ENCODE peak calls at places on chromosomes 11 and 22, in eight cellular contexts. One of them, this sample, is unnamed.

GRCh38 chr11:111836766-111837165 is 34.6 kb downstream of the ALG9 start:
- ATAC-seq in effector memory CD8-positive, alpha-beta T cell: no peak
- ATAC-seq in sciatic nerve: peak; percentile 20
- ATAC-seq in naive thymus-derived CD4-positive, alpha-beta T cell: no peak
- ATAC-seq in heart left ventricle: no peak
- ATAC-seq in stimulated activated naive CD8-positive, alpha-beta T cell treated with anti-CD3 and anti-CD28 coated beads, Interleukin-15, amount 100 ng/mL, for 72 hours: peak; percentile 49
- ATAC-seq in memory B cell: no peak
- ATAC-seq in natural killer cell: no peak
- ATAC-seq in this sample: no peak

GRCh38 chr22:47878460-47878859 is 1116.0 kb downstream of the TBC1D22A start:
- ATAC-seq in heart left ventricle: no peak
- ATAC-seq in effector memory CD8-positive, alpha-beta T cell: no peak
- ATAC-seq in stimulated activated naive CD8-positive, alpha-beta T cell treated with anti-CD3 and anti-CD28 coated beads, Interleukin-15, amount 100 ng/mL, for 72 hours: no peak
- ATAC-seq in memory B cell: no peak
- ATAC-seq in natural killer cell: no peak
- ATAC-seq in naive thymus-derived CD4-positive, alpha-beta T cell: no peak
- ATAC-seq in sciatic nerve: no peak
- ATAC-seq in this sample: no peak

GRCh38 chr11:68598816-68599653 is 85.3 kb upstream of the GAL start:
- ATAC-seq in naive thymus-derived CD4-positive, alpha-beta T cell: no peak
- ATAC-seq in natural killer cell: no peak
- ATAC-seq in stimulated activated naive CD8-positive, alpha-beta T cell treated with anti-CD3 and anti-CD28 coated beads, Interleukin-15, amount 100 ng/mL, for 72 hours: no peak
- ATAC-seq in heart left ventricle: no peak
- ATAC-seq in memory B cell: no peak
- ATAC-seq in sciatic nerve: no peak
- ATAC-seq in effector memory CD8-positive, alpha-beta T cell: no peak
- ATAC-seq in this sample: no peak

GRCh38 chr11:15969281-15969680 is 387.1 kb downstream of the SOX6 start:
- ATAC-seq in stimulated activated naive CD8-positive, alpha-beta T cell treated with anti-CD3 and anti-CD28 coated beads, Interleukin-15, amount 100 ng/mL, for 72 hours: no peak
- ATAC-seq in naive thymus-derived CD4-positive, alpha-beta T cell: peak; percentile 29
- ATAC-seq in sciatic nerve: peak; percentile 90
- ATAC-seq in natural killer cell: no peak
- ATAC-seq in memory B cell: no peak
- ATAC-seq in effector memory CD8-positive, alpha-beta T cell: no peak
- ATAC-seq in heart left ventricle: peak; percentile 91
- ATAC-seq in this sample: peak; percentile 74

GRCh38 chr22:36325163-36326031 is 62.4 kb downstream of the MYH9 start:
- ATAC-seq in naive thymus-derived CD4-positive, alpha-beta T cell: no peak
- ATAC-seq in stimulated activated naive CD8-positive, alpha-beta T cell treated with anti-CD3 and anti-CD28 coated beads, Interleukin-15, amount 100 ng/mL, for 72 hours: no peak
- ATAC-seq in effector memory CD8-positive, alpha-beta T cell: no peak
- ATAC-seq in heart left ventricle: peak; percentile 4
- ATAC-seq in memory B cell: no peak
- ATAC-seq in sciatic nerve: peak; percentile 67
- ATAC-seq in natural killer cell: no peak
- ATAC-seq in this sample: peak; percentile 54

GRCh38 chr22:49215840-49216239 is 611.8 kb downstream of the BRD1 start:
- ATAC-seq in naive thymus-derived CD4-positive, alpha-beta T cell: no peak
- ATAC-seq in sciatic nerve: no peak
- ATAC-seq in effector memory CD8-positive, alpha-beta T cell: no peak
- ATAC-seq in memory B cell: no peak
- ATAC-seq in heart left ventricle: no peak
- ATAC-seq in natural killer cell: no peak
- ATAC-seq in stimulated activated naive CD8-positive, alpha-beta T cell treated with anti-CD3 and anti-CD28 coated beads, Interleukin-15, amount 100 ng/mL, for 72 hours: no peak
- ATAC-seq in this sample: no peak

GRCh38 chr11:19200410-19201201 is 1.2 kb downstream of the CSRP3 start:
- ATAC-seq in naive thymus-derived CD4-positive, alpha-beta T cell: no peak
- ATAC-seq in natural killer cell: no peak
- ATAC-seq in memory B cell: no peak
- ATAC-seq in stimulated activated naive CD8-positive, alpha-beta T cell treated with anti-CD3 and anti-CD28 coated beads, Interleukin-15, amount 100 ng/mL, for 72 hours: no peak
- ATAC-seq in effector memory CD8-positive, alpha-beta T cell: no peak
- ATAC-seq in sciatic nerve: peak; percentile 50
- ATAC-seq in heart left ventricle: no peak
- ATAC-seq in this sample: no peak

GRCh38 chr11:1305063-1305495 is 4.4 kb downstream of the TOLLIP start:
- ATAC-seq in sciatic nerve: no peak
- ATAC-seq in memory B cell: no peak
- ATAC-seq in natural killer cell: no peak
- ATAC-seq in heart left ventricle: no peak
- ATAC-seq in effector memory CD8-positive, alpha-beta T cell: no peak
- ATAC-seq in naive thymus-derived CD4-positive, alpha-beta T cell: no peak
- ATAC-seq in stimulated activated naive CD8-positive, alpha-beta T cell treated with anti-CD3 and anti-CD28 coated beads, Interleukin-15, amount 100 ng/mL, for 72 hours: no peak
- ATAC-seq in this sample: no peak

GRCh38 chr11:87290304-87290922 is 252.7 kb downstream of the TMEM135 start:
- ATAC-seq in heart left ventricle: no peak
- ATAC-seq in effector memory CD8-positive, alpha-beta T cell: no peak
- ATAC-seq in stimulated activated naive CD8-positive, alpha-beta T cell treated with anti-CD3 and anti-CD28 coated beads, Interleukin-15, amount 100 ng/mL, for 72 hours: no peak
- ATAC-seq in sciatic nerve: peak; percentile 32
- ATAC-seq in memory B cell: no peak
- ATAC-seq in natural killer cell: no peak
- ATAC-seq in naive thymus-derived CD4-positive, alpha-beta T cell: no peak
- ATAC-seq in this sample: no peak

GRCh38 chr11:65399249-65399648 is 12.8 kb downstream of the FRMD8 start:
- ATAC-seq in naive thymus-derived CD4-positive, alpha-beta T cell: no peak
- ATAC-seq in effector memory CD8-positive, alpha-beta T cell: no peak
- ATAC-seq in stimulated activated naive CD8-positive, alpha-beta T cell treated with anti-CD3 and anti-CD28 coated beads, Interleukin-15, amount 100 ng/mL, for 72 hours: no peak
- ATAC-seq in memory B cell: no peak
- ATAC-seq in sciatic nerve: no peak
- ATAC-seq in natural killer cell: no peak
- ATAC-seq in heart left ventricle: no peak
- ATAC-seq in this sample: no peak

GRCh38 chr11:36447947-36448346 is 62.1 kb downstream of the TRAF6 start:
- ATAC-seq in natural killer cell: no peak
- ATAC-seq in heart left ventricle: no peak
- ATAC-seq in effector memory CD8-positive, alpha-beta T cell: no peak
- ATAC-seq in sciatic nerve: no peak
- ATAC-seq in naive thymus-derived CD4-positive, alpha-beta T cell: no peak
- ATAC-seq in memory B cell: no peak
- ATAC-seq in stimulated activated naive CD8-positive, alpha-beta T cell treated with anti-CD3 and anti-CD28 coated beads, Interleukin-15, amount 100 ng/mL, for 72 hours: no peak
- ATAC-seq in this sample: no peak

GRCh38 chr11:93840981-93841380 is 9.4 kb downstream of the VSTM5 start:
- ATAC-seq in effector memory CD8-positive, alpha-beta T cell: no peak
- ATAC-seq in memory B cell: no peak
- ATAC-seq in heart left ventricle: no peak
- ATAC-seq in natural killer cell: no peak
- ATAC-seq in sciatic nerve: no peak
- ATAC-seq in naive thymus-derived CD4-positive, alpha-beta T cell: no peak
- ATAC-seq in stimulated activated naive CD8-positive, alpha-beta T cell treated with anti-CD3 and anti-CD28 coated beads, Interleukin-15, amount 100 ng/mL, for 72 hours: no peak
- ATAC-seq in this sample: no peak

GRCh38 chr11:46390331-46391171 is 1.0 kb downstream of the CHRM4 start:
- ATAC-seq in natural killer cell: no peak
- ATAC-seq in stimulated activated naive CD8-positive, alpha-beta T cell treated with anti-CD3 and anti-CD28 coated beads, Interleukin-15, amount 100 ng/mL, for 72 hours: no peak
- ATAC-seq in heart left ventricle: no peak
- ATAC-seq in memory B cell: no peak
- ATAC-seq in effector memory CD8-positive, alpha-beta T cell: no peak
- ATAC-seq in sciatic nerve: no peak
- ATAC-seq in naive thymus-derived CD4-positive, alpha-beta T cell: no peak
- ATAC-seq in this sample: no peak

GRCh38 chr11:116993599-116993998 is 104.6 kb downstream of the SIK3 start:
- ATAC-seq in sciatic nerve: peak; percentile 57
- ATAC-seq in effector memory CD8-positive, alpha-beta T cell: peak; percentile 79
- ATAC-seq in memory B cell: peak; percentile 90
- ATAC-seq in stimulated activated naive CD8-positive, alpha-beta T cell treated with anti-CD3 and anti-CD28 coated beads, Interleukin-15, amount 100 ng/mL, for 72 hours: peak; percentile 79
- ATAC-seq in naive thymus-derived CD4-positive, alpha-beta T cell: peak; percentile 84
- ATAC-seq in heart left ventricle: peak; percentile 25
- ATAC-seq in natural killer cell: peak; percentile 52
- ATAC-seq in this sample: no peak

GRCh38 chr22:43166132-43166930 is 15.0 kb downstream of the TSPO start:
- ATAC-seq in naive thymus-derived CD4-positive, alpha-beta T cell: no peak
- ATAC-seq in memory B cell: no peak
- ATAC-seq in heart left ventricle: no peak
- ATAC-seq in natural killer cell: no peak
- ATAC-seq in sciatic nerve: no peak
- ATAC-seq in stimulated activated naive CD8-positive, alpha-beta T cell treated with anti-CD3 and anti-CD28 coated beads, Interleukin-15, amount 100 ng/mL, for 72 hours: no peak
- ATAC-seq in effector memory CD8-positive, alpha-beta T cell: no peak
- ATAC-seq in this sample: no peak

GRCh38 chr11:29432719-29433325 is 584.0 kb downstream of the KCNA4 start:
- ATAC-seq in stimulated activated naive CD8-positive, alpha-beta T cell treated with anti-CD3 and anti-CD28 coated beads, Interleukin-15, amount 100 ng/mL, for 72 hours: no peak
- ATAC-seq in effector memory CD8-positive, alpha-beta T cell: no peak
- ATAC-seq in heart left ventricle: no peak
- ATAC-seq in memory B cell: no peak
- ATAC-seq in natural killer cell: no peak
- ATAC-seq in naive thymus-derived CD4-positive, alpha-beta T cell: no peak
- ATAC-seq in sciatic nerve: no peak
- ATAC-seq in this sample: no peak

GRCh38 chr22:43853328-43853931 is 8.9 kb downstream of the SULT4A1 start:
- ATAC-seq in memory B cell: no peak
- ATAC-seq in natural killer cell: no peak
- ATAC-seq in heart left ventricle: no peak
- ATAC-seq in sciatic nerve: no peak
- ATAC-seq in effector memory CD8-positive, alpha-beta T cell: no peak
- ATAC-seq in naive thymus-derived CD4-positive, alpha-beta T cell: no peak
- ATAC-seq in stimulated activated naive CD8-positive, alpha-beta T cell treated with anti-CD3 and anti-CD28 coated beads, Interleukin-15, amount 100 ng/mL, for 72 hours: no peak
- ATAC-seq in this sample: no peak

GRCh38 chr11:76307978-76308747 is 72.8 kb downstream of the THAP12 start:
- ATAC-seq in effector memory CD8-positive, alpha-beta T cell: no peak
- ATAC-seq in heart left ventricle: no peak
- ATAC-seq in stimulated activated naive CD8-positive, alpha-beta T cell treated with anti-CD3 and anti-CD28 coated beads, Interleukin-15, amount 100 ng/mL, for 72 hours: no peak
- ATAC-seq in natural killer cell: no peak
- ATAC-seq in sciatic nerve: no peak
- ATAC-seq in naive thymus-derived CD4-positive, alpha-beta T cell: no peak
- ATAC-seq in memory B cell: no peak
- ATAC-seq in this sample: no peak

GRCh38 chr11:104968856-104969776 is 742 bp upstream of the CASP4 start:
- ATAC-seq in memory B cell: no peak
- ATAC-seq in sciatic nerve: peak; percentile 79
- ATAC-seq in naive thymus-derived CD4-positive, alpha-beta T cell: no peak
- ATAC-seq in heart left ventricle: peak; percentile 79
- ATAC-seq in stimulated activated naive CD8-positive, alpha-beta T cell treated with anti-CD3 and anti-CD28 coated beads, Interleukin-15, amount 100 ng/mL, for 72 hours: no peak
- ATAC-seq in natural killer cell: no peak
- ATAC-seq in effector memory CD8-positive, alpha-beta T cell: no peak
- ATAC-seq in this sample: peak; percentile 59

GRCh38 chr22:46848227-46848626 is 85.8 kb downstream of the TBC1D22A start:
- ATAC-seq in effector memory CD8-positive, alpha-beta T cell: no peak
- ATAC-seq in naive thymus-derived CD4-positive, alpha-beta T cell: no peak
- ATAC-seq in heart left ventricle: no peak
- ATAC-seq in memory B cell: no peak
- ATAC-seq in sciatic nerve: no peak
- ATAC-seq in natural killer cell: no peak
- ATAC-seq in stimulated activated naive CD8-positive, alpha-beta T cell treated with anti-CD3 and anti-CD28 coated beads, Interleukin-15, amount 100 ng/mL, for 72 hours: no peak
- ATAC-seq in this sample: no peak

GRCh38 chr22:39129081-39129480 is 23.4 kb downstream of the CBX7 start:
- ATAC-seq in heart left ventricle: no peak
- ATAC-seq in effector memory CD8-positive, alpha-beta T cell: no peak
- ATAC-seq in stimulated activated naive CD8-positive, alpha-beta T cell treated with anti-CD3 and anti-CD28 coated beads, Interleukin-15, amount 100 ng/mL, for 72 hours: no peak
- ATAC-seq in naive thymus-derived CD4-positive, alpha-beta T cell: no peak
- ATAC-seq in memory B cell: no peak
- ATAC-seq in natural killer cell: no peak
- ATAC-seq in sciatic nerve: no peak
- ATAC-seq in this sample: no peak

GRCh38 chr11:88507771-88508557 is 170.4 kb upstream of the CTSC start:
- ATAC-seq in naive thymus-derived CD4-positive, alpha-beta T cell: no peak
- ATAC-seq in natural killer cell: peak; percentile 12
- ATAC-seq in stimulated activated naive CD8-positive, alpha-beta T cell treated with anti-CD3 and anti-CD28 coated beads, Interleukin-15, amount 100 ng/mL, for 72 hours: no peak
- ATAC-seq in effector memory CD8-positive, alpha-beta T cell: no peak
- ATAC-seq in sciatic nerve: no peak
- ATAC-seq in memory B cell: no peak
- ATAC-seq in heart left ventricle: no peak
- ATAC-seq in this sample: no peak

GRCh38 chr11:129247129-129247528 is 55.0 kb upstream of the ARHGAP32 start:
- ATAC-seq in heart left ventricle: no peak
- ATAC-seq in natural killer cell: no peak
- ATAC-seq in memory B cell: no peak
- ATAC-seq in sciatic nerve: no peak
- ATAC-seq in naive thymus-derived CD4-positive, alpha-beta T cell: no peak
- ATAC-seq in stimulated activated naive CD8-positive, alpha-beta T cell treated with anti-CD3 and anti-CD28 coated beads, Interleukin-15, amount 100 ng/mL, for 72 hours: no peak
- ATAC-seq in effector memory CD8-positive, alpha-beta T cell: no peak
- ATAC-seq in this sample: no peak

GRCh38 chr11:73565804-73566203 is 32.1 kb downstream of the FAM168A start:
- ATAC-seq in sciatic nerve: no peak
- ATAC-seq in natural killer cell: no peak
- ATAC-seq in memory B cell: no peak
- ATAC-seq in effector memory CD8-positive, alpha-beta T cell: no peak
- ATAC-seq in stimulated activated naive CD8-positive, alpha-beta T cell treated with anti-CD3 and anti-CD28 coated beads, Interleukin-15, amount 100 ng/mL, for 72 hours: no peak
- ATAC-seq in naive thymus-derived CD4-positive, alpha-beta T cell: no peak
- ATAC-seq in heart left ventricle: no peak
- ATAC-seq in this sample: no peak

GRCh38 chr22:23243006-23243573 is 62.8 kb downstream of the BCR start:
- ATAC-seq in sciatic nerve: no peak
- ATAC-seq in naive thymus-derived CD4-positive, alpha-beta T cell: peak; percentile 95
- ATAC-seq in effector memory CD8-positive, alpha-beta T cell: peak; percentile 86
- ATAC-seq in memory B cell: peak; percentile 90
- ATAC-seq in natural killer cell: peak; percentile 66
- ATAC-seq in stimulated activated naive CD8-positive, alpha-beta T cell treated with anti-CD3 and anti-CD28 coated beads, Interleukin-15, amount 100 ng/mL, for 72 hours: peak; percentile 96
- ATAC-seq in heart left ventricle: no peak
- ATAC-seq in this sample: no peak

GRCh38 chr22:27980424-27981148 is 61.5 kb upstream of the PITPNB start:
- ATAC-seq in natural killer cell: no peak
- ATAC-seq in effector memory CD8-positive, alpha-beta T cell: no peak
- ATAC-seq in memory B cell: no peak
- ATAC-seq in sciatic nerve: no peak
- ATAC-seq in heart left ventricle: no peak
- ATAC-seq in stimulated activated naive CD8-positive, alpha-beta T cell treated with anti-CD3 and anti-CD28 coated beads, Interleukin-15, amount 100 ng/mL, for 72 hours: no peak
- ATAC-seq in naive thymus-derived CD4-positive, alpha-beta T cell: no peak
- ATAC-seq in this sample: no peak

GRCh38 chr11:64583296-64584262 is 7.4 kb upstream of the SLC22A12 start:
- ATAC-seq in naive thymus-derived CD4-positive, alpha-beta T cell: no peak
- ATAC-seq in memory B cell: no peak
- ATAC-seq in natural killer cell: no peak
- ATAC-seq in effector memory CD8-positive, alpha-beta T cell: no peak
- ATAC-seq in stimulated activated naive CD8-positive, alpha-beta T cell treated with anti-CD3 and anti-CD28 coated beads, Interleukin-15, amount 100 ng/mL, for 72 hours: no peak
- ATAC-seq in heart left ventricle: peak; percentile 76
- ATAC-seq in sciatic nerve: no peak
- ATAC-seq in this sample: no peak

GRCh38 chr11:69593851-69594250 is 47.1 kb upstream of the CCND1 start:
- ATAC-seq in memory B cell: no peak
- ATAC-seq in stimulated activated naive CD8-positive, alpha-beta T cell treated with anti-CD3 and anti-CD28 coated beads, Interleukin-15, amount 100 ng/mL, for 72 hours: no peak
- ATAC-seq in natural killer cell: no peak
- ATAC-seq in heart left ventricle: no peak
- ATAC-seq in naive thymus-derived CD4-positive, alpha-beta T cell: no peak
- ATAC-seq in sciatic nerve: no peak
- ATAC-seq in effector memory CD8-positive, alpha-beta T cell: no peak
- ATAC-seq in this sample: no peak